ENCODE peak calls at places on chromosomes 7 and 10, in ten cellular contexts. Y, B, M, P, W, Z, U, R, X and Q are unnamed samples.

GRCh38 chr10:42428534-42428933 is 209.8 kb downstream of the ZNF33B start:
- DNase-seq in Y (peak; percentile 54), B (no peak), M (peak; percentile 39), P (no peak), W (no peak), Z (no peak), U (no peak), R (no peak), X (no peak), Q (no peak)

GRCh38 chr7:78709658-78710057 is 743.8 kb downstream of the MAGI2 start:
- DNase-seq in Y (peak; percentile 15), B (no peak), M (no peak), P (no peak), W (no peak), Z (no peak), U (no peak), R (no peak), X (no peak), Q (no peak)

GRCh38 chr7:19110026-19110777 is 7.2 kb downstream of the TWIST1 start:
- DNase-seq in Y (no peak), B (no peak), M (no peak), P (no peak), W (no peak), Z (no peak), U (peak; percentile 12), R (no peak), X (no peak), Q (no peak)

GRCh38 chr7:149690688-149691446 is 82.5 kb downstream of the ZNF467 start:
- DNase-seq in Y (peak; percentile 93), B (no peak), M (no peak), P (peak; percentile 40), W (no peak), Z (peak; percentile 67), U (peak; percentile 82), R (no peak), X (no peak), Q (no peak)

GRCh38 chr7:131627589-131628212 is 71.3 kb upstream of the PODXL start:
- DNase-seq in Y (no peak), B (no peak), M (no peak), P (no peak), W (no peak), Z (no peak), U (no peak), R (no peak), X (no peak), Q (no peak)

GRCh38 chr10:132329565-132330485 is 2.2 kb upstream of the LRRC27 start:
- DNase-seq in Y (peak; percentile 70), B (no peak), M (no peak), P (no peak), W (peak; percentile 39), Z (peak; percentile 53), U (peak; percentile 37), R (no peak), X (no peak), Q (no peak)

GRCh38 chr7:44348300-44348699 is 22.9 kb upstream of the CAMK2B start:
- DNase-seq in Y (peak; percentile 44), B (no peak), M (peak; percentile 79), P (peak; percentile 21), W (no peak), Z (no peak), U (peak; percentile 67), R (no peak), X (no peak), Q (no peak)

GRCh38 chr7:82444220-82445049 is 858 bp upstream of the CACNA2D1 start:
- DNase-seq in Y (no peak), B (peak; percentile 11), M (no peak), P (peak; percentile 58), W (no peak), Z (no peak), U (peak; percentile 72), R (no peak), X (no peak), Q (no peak)

GRCh38 chr7:96481831-96482230 is 159.9 kb upstream of the SLC25A13 start:
- DNase-seq in Y (no peak), B (no peak), M (no peak), P (no peak), W (no peak), Z (peak; percentile 14), U (no peak), R (no peak), X (no peak), Q (no peak)

GRCh38 chr7:69115788-69116187 is 482.5 kb upstream of the AUTS2 start:
- DNase-seq in Y (no peak), B (no peak), M (no peak), P (no peak), W (no peak), Z (no peak), U (peak; percentile 30), R (no peak), X (no peak), Q (no peak)

GRCh38 chr10:23314835-23315239 is 29.8 kb downstream of the C10orf67 start:
- DNase-seq in Y (peak; percentile 86), B (no peak), M (peak; percentile 77), P (peak; percentile 8), W (peak; percentile 11), Z (peak; percentile 59), U (no peak), R (no peak), X (no peak), Q (no peak)

GRCh38 chr10:124680675-124681074 is 63.5 kb downstream of the FAM53B start:
- DNase-seq in Y (no peak), B (no peak), M (no peak), P (peak; percentile 26), W (no peak), Z (no peak), U (no peak), R (no peak), X (no peak), Q (no peak)

GRCh38 chr7:90536449-90536848 is 59.7 kb upstream of the CDK14 start:
- DNase-seq in Y (no peak), B (no peak), M (no peak), P (no peak), W (no peak), Z (no peak), U (no peak), R (no peak), X (no peak), Q (no peak)

GRCh38 chr10:133139561-133140065 is 20.4 kb upstream of the KNDC1 start:
- DNase-seq in Y (peak; percentile 32), B (no peak), M (no peak), P (peak; percentile 6), W (no peak), Z (no peak), U (peak; percentile 65), R (no peak), X (no peak), Q (no peak)

GRCh38 chr10:110138197-110138812 is 69.1 kb upstream of the MXI1 start:
- DNase-seq in Y (peak; percentile 67), B (no peak), M (peak; percentile 89), P (no peak), W (no peak), Z (peak; percentile 35), U (no peak), R (no peak), X (no peak), Q (no peak)

GRCh38 chr10:35433851-35434426 is 97.6 kb downstream of the CCNY start:
- DNase-seq in Y (no peak), B (no peak), M (no peak), P (no peak), W (no peak), Z (peak; percentile 73), U (no peak), R (no peak), X (no peak), Q (no peak)

GRCh38 chr10:6269953-6270867 is 67.5 kb downstream of the PFKFB3 start:
- DNase-seq in Y (no peak), B (no peak), M (no peak), P (no peak), W (peak; percentile 87), Z (no peak), U (no peak), R (peak; percentile 74), X (no peak), Q (peak; percentile 73)

GRCh38 chr10:44765299-44765698 is 145.8 kb upstream of the TMEM72 start:
- DNase-seq in Y (no peak), B (no peak), M (no peak), P (no peak), W (no peak), Z (no peak), U (no peak), R (no peak), X (no peak), Q (no peak)

GRCh38 chr10:70891636-70892035 is 3.3 kb upstream of the PCBD1 start:
- DNase-seq in Y (no peak), B (no peak), M (no peak), P (no peak), W (no peak), Z (no peak), U (no peak), R (no peak), X (no peak), Q (no peak)

GRCh38 chr7:74401137-74401859 is 52.4 kb upstream of the GTF2IRD1 start:
- DNase-seq in Y (peak; percentile 96), B (peak; percentile 30), M (peak; percentile 86), P (peak; percentile 72), W (peak; percentile 42), Z (no peak), U (peak; percentile 93), R (peak; percentile 19), X (peak; percentile 88), Q (peak; percentile 55)

GRCh38 chr10:98555011-98555619 is 108.4 kb upstream of the HPS1 start:
- DNase-seq in Y (no peak), B (no peak), M (no peak), P (no peak), W (no peak), Z (no peak), U (peak; percentile 23), R (no peak), X (no peak), Q (no peak)

GRCh38 chr10:58516118-58516517 is 3.4 kb downstream of the BICC1 start:
- DNase-seq in Y (peak; percentile 15), B (no peak), M (no peak), P (no peak), W (no peak), Z (no peak), U (no peak), R (no peak), X (no peak), Q (no peak)

GRCh38 chr7:33776791-33777190 is 128.5 kb upstream of the BMPER start:
- DNase-seq in Y (no peak), B (no peak), M (no peak), P (no peak), W (no peak), Z (no peak), U (no peak), R (no peak), X (no peak), Q (no peak)

GRCh38 chr7:95772771-95773581 is 622 bp downstream of the DYNC1I1 start:
- DNase-seq in Y (no peak), B (no peak), M (no peak), P (peak; percentile 73), W (no peak), Z (no peak), U (peak; percentile 23), R (no peak), X (peak; percentile 51), Q (no peak)

GRCh38 chr10:47381427-47382379 is 2.4 kb downstream of the ZNF488 start:
- DNase-seq in Y (no peak), B (no peak), M (no peak), P (no peak), W (no peak), Z (no peak), U (no peak), R (no peak), X (peak; percentile 25), Q (no peak)

GRCh38 chr7:102082693-102083385 is 203.8 kb upstream of the SH2B2 start:
- DNase-seq in Y (no peak), B (no peak), M (no peak), P (no peak), W (no peak), Z (no peak), U (no peak), R (no peak), X (no peak), Q (no peak)